ENCODE peak calls at places on chromosomes 5 and 9, in five cellular contexts. One of them, this sample, is unnamed.
A peak's percentile ranks its signal among the peaks of the same experiment; 100 is the strongest.

GRCh38 chr5:105304859-105305258 is 1742.3 kb upstream of the NUDT12 start:
- DNase-seq in neural crest cell: no peak
- DNase-seq in mesendoderm: no peak
- DNase-seq in stimulated activated CD8-positive, alpha-beta memory T cell treated with anti-CD3 and anti-CD28 coated beads, Interleukin-7, amount 100 ng/mL, for 4 hours: no peak
- DNase-seq in GM20000: no peak
- DNase-seq in this sample: no peak

GRCh38 chr9:76255781-76256455 is 138.3 kb downstream of the RFK start:
- DNase-seq in neural crest cell: no peak
- DNase-seq in mesendoderm: no peak
- DNase-seq in stimulated activated CD8-positive, alpha-beta memory T cell treated with anti-CD3 and anti-CD28 coated beads, Interleukin-7, amount 100 ng/mL, for 4 hours: no peak
- DNase-seq in GM20000: no peak
- DNase-seq in this sample: no peak

GRCh38 chr9:137467896-137468295 is 8.8 kb upstream of the NSMF start:
- DNase-seq in neural crest cell: no peak
- DNase-seq in mesendoderm: no peak
- DNase-seq in stimulated activated CD8-positive, alpha-beta memory T cell treated with anti-CD3 and anti-CD28 coated beads, Interleukin-7, amount 100 ng/mL, for 4 hours: no peak
- DNase-seq in GM20000: no peak
- DNase-seq in this sample: no peak

GRCh38 chr5:172007795-172008465 is 1.5 kb upstream of the FBXW11 start:
- DNase-seq in neural crest cell: no peak
- DNase-seq in mesendoderm: no peak
- DNase-seq in stimulated activated CD8-positive, alpha-beta memory T cell treated with anti-CD3 and anti-CD28 coated beads, Interleukin-7, amount 100 ng/mL, for 4 hours: no peak
- DNase-seq in GM20000: no peak
- DNase-seq in this sample: no peak

GRCh38 chr9:69976165-69976564 is 67.5 kb upstream of the MAMDC2 start:
- DNase-seq in neural crest cell: no peak
- DNase-seq in mesendoderm: peak; percentile 26
- DNase-seq in stimulated activated CD8-positive, alpha-beta memory T cell treated with anti-CD3 and anti-CD28 coated beads, Interleukin-7, amount 100 ng/mL, for 4 hours: no peak
- DNase-seq in GM20000: no peak
- DNase-seq in this sample: no peak

GRCh38 chr5:67771221-67771620 is 444.3 kb upstream of the PIK3R1 start:
- DNase-seq in neural crest cell: no peak
- DNase-seq in mesendoderm: no peak
- DNase-seq in stimulated activated CD8-positive, alpha-beta memory T cell treated with anti-CD3 and anti-CD28 coated beads, Interleukin-7, amount 100 ng/mL, for 4 hours: no peak
- DNase-seq in GM20000: no peak
- DNase-seq in this sample: no peak

GRCh38 chr5:91541696-91542095 is 158.6 kb upstream of the ARRDC3 start:
- DNase-seq in neural crest cell: no peak
- DNase-seq in mesendoderm: no peak
- DNase-seq in stimulated activated CD8-positive, alpha-beta memory T cell treated with anti-CD3 and anti-CD28 coated beads, Interleukin-7, amount 100 ng/mL, for 4 hours: no peak
- DNase-seq in GM20000: no peak
- DNase-seq in this sample: no peak

GRCh38 chr5:115033861-115034260 is 135.8 kb downstream of the TRIM36 start:
- DNase-seq in neural crest cell: no peak
- DNase-seq in mesendoderm: peak; percentile 71
- DNase-seq in stimulated activated CD8-positive, alpha-beta memory T cell treated with anti-CD3 and anti-CD28 coated beads, Interleukin-7, amount 100 ng/mL, for 4 hours: no peak
- DNase-seq in GM20000: peak; percentile 13
- DNase-seq in this sample: peak; percentile 30

GRCh38 chr9:88537743-88538055 is 2.7 kb downstream of the NXNL2 start:
- DNase-seq in neural crest cell: peak; percentile 18
- DNase-seq in mesendoderm: peak; percentile 68
- DNase-seq in stimulated activated CD8-positive, alpha-beta memory T cell treated with anti-CD3 and anti-CD28 coated beads, Interleukin-7, amount 100 ng/mL, for 4 hours: no peak
- DNase-seq in GM20000: no peak
- DNase-seq in this sample: no peak

GRCh38 chr5:178145965-178146820 is 7.5 kb downstream of the NHP2 start:
- DNase-seq in neural crest cell: peak; percentile 60
- DNase-seq in mesendoderm: peak; percentile 89
- DNase-seq in stimulated activated CD8-positive, alpha-beta memory T cell treated with anti-CD3 and anti-CD28 coated beads, Interleukin-7, amount 100 ng/mL, for 4 hours: peak; percentile 41
- DNase-seq in GM20000: peak; percentile 79
- DNase-seq in this sample: peak; percentile 76

GRCh38 chr9:6777218-6777902 is 19.6 kb downstream of the KDM4C start:
- DNase-seq in neural crest cell: no peak
- DNase-seq in mesendoderm: peak; percentile 70
- DNase-seq in stimulated activated CD8-positive, alpha-beta memory T cell treated with anti-CD3 and anti-CD28 coated beads, Interleukin-7, amount 100 ng/mL, for 4 hours: no peak
- DNase-seq in GM20000: no peak
- DNase-seq in this sample: peak; percentile 11

GRCh38 chr5:107217721-107218130 is 453.0 kb downstream of the EFNA5 start:
- DNase-seq in neural crest cell: no peak
- DNase-seq in mesendoderm: no peak
- DNase-seq in stimulated activated CD8-positive, alpha-beta memory T cell treated with anti-CD3 and anti-CD28 coated beads, Interleukin-7, amount 100 ng/mL, for 4 hours: no peak
- DNase-seq in GM20000: no peak
- DNase-seq in this sample: no peak

GRCh38 chr9:109319072-109319630 is 1.7 kb downstream of the EPB41L4B start:
- DNase-seq in neural crest cell: no peak
- DNase-seq in mesendoderm: peak; percentile 26
- DNase-seq in stimulated activated CD8-positive, alpha-beta memory T cell treated with anti-CD3 and anti-CD28 coated beads, Interleukin-7, amount 100 ng/mL, for 4 hours: no peak
- DNase-seq in GM20000: peak; percentile 35
- DNase-seq in this sample: peak; percentile 42

GRCh38 chr5:6827815-6828214 is 114.6 kb downstream of the TENT4A start:
- DNase-seq in neural crest cell: no peak
- DNase-seq in mesendoderm: peak; percentile 54
- DNase-seq in stimulated activated CD8-positive, alpha-beta memory T cell treated with anti-CD3 and anti-CD28 coated beads, Interleukin-7, amount 100 ng/mL, for 4 hours: peak; percentile 23
- DNase-seq in GM20000: peak; percentile 53
- DNase-seq in this sample: no peak

GRCh38 chr9:36818965-36819870 is 214.8 kb downstream of the PAX5 start:
- DNase-seq in neural crest cell: peak; percentile 40
- DNase-seq in mesendoderm: peak; percentile 62
- DNase-seq in stimulated activated CD8-positive, alpha-beta memory T cell treated with anti-CD3 and anti-CD28 coated beads, Interleukin-7, amount 100 ng/mL, for 4 hours: no peak
- DNase-seq in GM20000: no peak
- DNase-seq in this sample: peak; percentile 70

GRCh38 chr5:23655674-23656073 is 148.3 kb downstream of the PRDM9 start:
- DNase-seq in neural crest cell: no peak
- DNase-seq in mesendoderm: no peak
- DNase-seq in stimulated activated CD8-positive, alpha-beta memory T cell treated with anti-CD3 and anti-CD28 coated beads, Interleukin-7, amount 100 ng/mL, for 4 hours: no peak
- DNase-seq in GM20000: no peak
- DNase-seq in this sample: no peak

GRCh38 chr9:129174102-129174723 is 3.8 kb downstream of the IER5L start:
- DNase-seq in neural crest cell: peak; percentile 97
- DNase-seq in mesendoderm: peak; percentile 92
- DNase-seq in stimulated activated CD8-positive, alpha-beta memory T cell treated with anti-CD3 and anti-CD28 coated beads, Interleukin-7, amount 100 ng/mL, for 4 hours: peak; percentile 61
- DNase-seq in GM20000: peak; percentile 90
- DNase-seq in this sample: peak; percentile 91

GRCh38 chr9:13568446-13568845 is 289.0 kb upstream of the MPDZ start:
- DNase-seq in neural crest cell: peak; percentile 2
- DNase-seq in mesendoderm: no peak
- DNase-seq in stimulated activated CD8-positive, alpha-beta memory T cell treated with anti-CD3 and anti-CD28 coated beads, Interleukin-7, amount 100 ng/mL, for 4 hours: no peak
- DNase-seq in GM20000: no peak
- DNase-seq in this sample: no peak

GRCh38 chr5:147410496-147411395 is 99.1 kb downstream of the DPYSL3 start:
- DNase-seq in neural crest cell: no peak
- DNase-seq in mesendoderm: no peak
- DNase-seq in stimulated activated CD8-positive, alpha-beta memory T cell treated with anti-CD3 and anti-CD28 coated beads, Interleukin-7, amount 100 ng/mL, for 4 hours: no peak
- DNase-seq in GM20000: no peak
- DNase-seq in this sample: no peak

GRCh38 chr9:107751522-107752235 is 262.1 kb upstream of the KLF4 start:
- DNase-seq in neural crest cell: no peak
- DNase-seq in mesendoderm: peak; percentile 13
- DNase-seq in stimulated activated CD8-positive, alpha-beta memory T cell treated with anti-CD3 and anti-CD28 coated beads, Interleukin-7, amount 100 ng/mL, for 4 hours: no peak
- DNase-seq in GM20000: peak; percentile 44
- DNase-seq in this sample: no peak

GRCh38 chr5:134851307-134851923 is 5.6 kb downstream of the C5orf24 start:
- DNase-seq in neural crest cell: no peak
- DNase-seq in mesendoderm: peak; percentile 14
- DNase-seq in stimulated activated CD8-positive, alpha-beta memory T cell treated with anti-CD3 and anti-CD28 coated beads, Interleukin-7, amount 100 ng/mL, for 4 hours: no peak
- DNase-seq in GM20000: no peak
- DNase-seq in this sample: peak; percentile 30

GRCh38 chr5:78605611-78606010 is 43.0 kb downstream of the LHFPL2 start:
- DNase-seq in neural crest cell: no peak
- DNase-seq in mesendoderm: no peak
- DNase-seq in stimulated activated CD8-positive, alpha-beta memory T cell treated with anti-CD3 and anti-CD28 coated beads, Interleukin-7, amount 100 ng/mL, for 4 hours: no peak
- DNase-seq in GM20000: no peak
- DNase-seq in this sample: no peak